ENCODE peak calls at places on chromosomes 13 and 19, in nine cellular contexts. P is HCT116, J is prostate gland, C is stomach, Z is breast epithelium, X is H1, L is GM23338, H is upper lobe of left lung, T is vagina. B is an unnamed sample.

GRCh38 chr13:25686831-25687495 is 315.2 kb downstream of the ATP8A2 start:
- DNase-seq in P (no peak), J (no peak), C (no peak), Z (no peak), X (no peak), L (no peak), H (no peak), T (no peak), B (no peak)

GRCh38 chr19:44657211-44657921 is 13.7 kb downstream of the PVR start:
- DNase-seq in P (no peak), J (peak), C (peak), Z (peak), X (no peak), L (peak), H (peak), T (no peak), B (peak)

GRCh38 chr13:106609116-106609515 is 41.2 kb upstream of the ARGLU1 start:
- DNase-seq in P (no peak), J (no peak), C (no peak), Z (no peak), X (no peak), L (no peak), H (no peak), T (no peak), B (no peak)

GRCh38 chr19:8161135-8161646 is 11.8 kb upstream of the FBN3 start:
- DNase-seq in P (peak), J (no peak), C (peak), Z (no peak), X (no peak), L (peak), H (no peak), T (no peak), B (no peak)

GRCh38 chr13:112766336-112766735 is 76.5 kb downstream of the ATP11A start:
- DNase-seq in P (no peak), J (no peak), C (no peak), Z (no peak), X (no peak), L (no peak), H (no peak), T (no peak), B (no peak)

GRCh38 chr13:28012896-28013295 is 24.4 kb upstream of the URAD start:
- DNase-seq in P (no peak), J (no peak), C (no peak), Z (no peak), X (no peak), L (no peak), H (no peak), T (no peak), B (no peak)

GRCh38 chr13:25570185-25570584 is 198.4 kb downstream of the ATP8A2 start:
- DNase-seq in P (no peak), J (no peak), C (no peak), Z (no peak), X (no peak), L (no peak), H (peak), T (no peak), B (no peak)

GRCh38 chr19:19386373-19386869 is 19.1 kb upstream of the GATAD2A start:
- DNase-seq in P (no peak), J (no peak), C (no peak), Z (no peak), X (no peak), L (peak), H (no peak), T (no peak), B (no peak)

GRCh38 chr19:12995596-12996541 is 594 bp downstream of the NFIX start:
- DNase-seq in P (no peak), J (no peak), C (no peak), Z (no peak), X (no peak), L (no peak), H (peak), T (no peak), B (peak)

GRCh38 chr19:45790942-45791341 is 1.7 kb downstream of the DMWD start:
- DNase-seq in P (no peak), J (no peak), C (no peak), Z (no peak), X (no peak), L (no peak), H (no peak), T (no peak), B (peak)

GRCh38 chr19:35797663-35798062 is 15.0 kb downstream of the PRODH2 start:
- DNase-seq in P (no peak), J (no peak), C (no peak), Z (no peak), X (no peak), L (peak), H (peak), T (no peak), B (no peak)

GRCh38 chr19:38095411-38096308 is 128.4 kb downstream of the DPF1 start:
- DNase-seq in P (peak), J (peak), C (peak), Z (peak), X (peak), L (peak), H (no peak), T (no peak), B (peak)

GRCh38 chr19:57357406-57357805 is 5.9 kb upstream of the TRAPPC2B start:
- DNase-seq in P (no peak), J (no peak), C (no peak), Z (no peak), X (no peak), L (no peak), H (no peak), T (no peak), B (no peak)

GRCh38 chr19:13984875-13985741 is 21.0 kb downstream of the RFX1 start:
- DNase-seq in P (no peak), J (no peak), C (no peak), Z (no peak), X (no peak), L (no peak), H (no peak), T (no peak), B (peak)

GRCh38 chr13:27954406-27954851 is 14.7 kb downstream of the CDX2 start:
- DNase-seq in P (no peak), J (no peak), C (peak), Z (no peak), X (no peak), L (peak), H (peak), T (no peak), B (no peak)

GRCh38 chr19:38691938-38692457 is 44.5 kb downstream of the ACTN4 start:
- DNase-seq in P (peak), J (no peak), C (no peak), Z (peak), X (no peak), L (no peak), H (no peak), T (no peak), B (no peak)

GRCh38 chr19:49435670-49436069 is 5.7 kb downstream of the SLC17A7 start:
- DNase-seq in P (no peak), J (no peak), C (no peak), Z (no peak), X (no peak), L (no peak), H (no peak), T (no peak), B (no peak)

GRCh38 chr19:16772841-16773240 is 53.2 kb downstream of the NWD1 start:
- DNase-seq in P (no peak), J (no peak), C (no peak), Z (no peak), X (no peak), L (no peak), H (no peak), T (no peak), B (no peak)

GRCh38 chr13:104837756-104838155 is 1697.7 kb downstream of the EFNB2 start:
- DNase-seq in P (no peak), J (no peak), C (no peak), Z (no peak), X (no peak), L (no peak), H (no peak), T (no peak), B (peak)

GRCh38 chr19:34288381-34288780 is 34.0 kb downstream of the GARRE1 start:
- DNase-seq in P (no peak), J (no peak), C (no peak), Z (no peak), X (no peak), L (no peak), H (no peak), T (no peak), B (no peak)

GRCh38 chr19:44903602-44904425 is 1.8 kb upstream of the APOE start:
- DNase-seq in P (no peak), J (peak), C (peak), Z (peak), X (peak), L (peak), H (peak), T (no peak), B (peak)

GRCh38 chr19:40445945-40446784 is 2.0 kb upstream of the SERTAD3 start:
- DNase-seq in P (no peak), J (peak), C (no peak), Z (peak), X (no peak), L (peak), H (no peak), T (no peak), B (no peak)

GRCh38 chr13:112726018-112726767 is 36.4 kb downstream of the ATP11A start:
- DNase-seq in P (no peak), J (no peak), C (no peak), Z (no peak), X (no peak), L (no peak), H (peak), T (no peak), B (peak)

GRCh38 chr13:101977475-101977874 is 424.4 kb downstream of the FGF14 start:
- DNase-seq in P (no peak), J (no peak), C (no peak), Z (no peak), X (no peak), L (no peak), H (no peak), T (no peak), B (no peak)

GRCh38 chr19:18428173-18428836 is 9.1 kb downstream of the SSBP4 start:
- DNase-seq in P (no peak), J (no peak), C (no peak), Z (no peak), X (no peak), L (no peak), H (no peak), T (no peak), B (no peak)

GRCh38 chr13:85772379-85772778 is 26.8 kb downstream of the SLITRK6 start:
- DNase-seq in P (no peak), J (no peak), C (no peak), Z (no peak), X (no peak), L (no peak), H (no peak), T (no peak), B (no peak)

GRCh38 chr13:30037306-30037705 is 186.9 kb upstream of the UBL3 start:
- DNase-seq in P (no peak), J (no peak), C (no peak), Z (no peak), X (no peak), L (peak), H (no peak), T (no peak), B (no peak)

GRCh38 chr19:57512845-57513244 is 13.1 kb downstream of the ZNF773 start:
- DNase-seq in P (no peak), J (no peak), C (no peak), Z (no peak), X (no peak), L (peak), H (no peak), T (no peak), B (no peak)

GRCh38 chr13:31351376-31351775 is 151.6 kb downstream of the B3GLCT start:
- DNase-seq in P (no peak), J (no peak), C (no peak), Z (no peak), X (no peak), L (no peak), H (no peak), T (no peak), B (no peak)
- TF ChIP-seq POLR2AphosphoS5 in P (no peak), J (no peak), C (no peak), Z (no peak), X (no peak), L (no peak), H (no peak), T (no peak), B (no peak)

GRCh38 chr13:110338441-110339101 is 31.5 kb downstream of the COL4A2 start:
- DNase-seq in P (no peak), J (no peak), C (no peak), Z (peak), X (no peak), L (no peak), H (no peak), T (no peak), B (no peak)
- TF ChIP-seq POLR2AphosphoS5 in P (no peak), J (peak), C (no peak), Z (no peak), X (no peak), L (no peak), H (no peak), T (peak), B (no peak)

DNA sequence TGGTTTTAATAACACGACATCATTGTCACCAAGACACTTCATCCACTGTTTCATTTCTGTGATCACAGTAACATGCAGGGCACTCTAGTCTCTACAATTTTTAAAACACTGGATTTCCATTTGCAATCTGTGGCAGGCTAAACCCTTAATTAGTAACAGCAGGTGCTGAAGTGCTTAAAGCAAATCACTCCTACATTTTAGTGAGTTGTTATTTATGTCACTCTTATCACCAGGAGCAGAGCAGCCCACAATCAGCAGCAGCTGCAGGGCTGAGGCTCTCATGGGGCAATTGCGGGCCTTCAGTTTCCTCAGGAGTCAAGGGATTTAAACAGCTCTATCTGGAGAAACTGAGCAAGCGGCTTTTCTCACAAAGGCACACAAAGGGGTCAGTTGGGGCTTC is 1.6 kb downstream of the SOHLH2 start:
- DNase-seq in P (no peak), J (no peak), C (no peak), Z (no peak), X (no peak), L (no peak), H (no peak), T (no peak), B (no peak)
- TF ChIP-seq POLR2AphosphoS5 in P (no peak), J (no peak), C (no peak), Z (no peak), X (no peak), L (no peak), H (no peak), T (no peak), B (no peak)

GRCh38 chr19:5967994-5968430 is 9.9 kb downstream of the RANBP3 start:
- DNase-seq in P (peak), J (peak), C (peak), Z (peak), X (no peak), L (peak), H (no peak), T (no peak), B (no peak)

GRCh38 chr19:5971714-5972354 is 6.1 kb downstream of the RANBP3 start:
- DNase-seq in P (no peak), J (no peak), C (no peak), Z (no peak), X (no peak), L (no peak), H (no peak), T (no peak), B (no peak)

GRCh38 chr19:5968431-5969373 is 9.2 kb downstream of the RANBP3 start:
- DNase-seq in P (no peak), J (no peak), C (no peak), Z (no peak), X (no peak), L (peak), H (no peak), T (no peak), B (no peak)

GRCh38 chr19:5967571-5967970 is 10.4 kb downstream of the RANBP3 start:
- DNase-seq in P (no peak), J (no peak), C (no peak), Z (no peak), X (no peak), L (no peak), H (no peak), T (no peak), B (no peak)

GRCh38 chr19:5969476-5969875 is 8.5 kb downstream of the RANBP3 start:
- DNase-seq in P (no peak), J (no peak), C (no peak), Z (no peak), X (no peak), L (no peak), H (no peak), T (no peak), B (no peak)
- TF ChIP-seq POLR2AphosphoS5 in P (no peak), J (no peak), C (no peak), Z (no peak), X (no peak), L (no peak), H (no peak), T (no peak), B (no peak)

DNA sequence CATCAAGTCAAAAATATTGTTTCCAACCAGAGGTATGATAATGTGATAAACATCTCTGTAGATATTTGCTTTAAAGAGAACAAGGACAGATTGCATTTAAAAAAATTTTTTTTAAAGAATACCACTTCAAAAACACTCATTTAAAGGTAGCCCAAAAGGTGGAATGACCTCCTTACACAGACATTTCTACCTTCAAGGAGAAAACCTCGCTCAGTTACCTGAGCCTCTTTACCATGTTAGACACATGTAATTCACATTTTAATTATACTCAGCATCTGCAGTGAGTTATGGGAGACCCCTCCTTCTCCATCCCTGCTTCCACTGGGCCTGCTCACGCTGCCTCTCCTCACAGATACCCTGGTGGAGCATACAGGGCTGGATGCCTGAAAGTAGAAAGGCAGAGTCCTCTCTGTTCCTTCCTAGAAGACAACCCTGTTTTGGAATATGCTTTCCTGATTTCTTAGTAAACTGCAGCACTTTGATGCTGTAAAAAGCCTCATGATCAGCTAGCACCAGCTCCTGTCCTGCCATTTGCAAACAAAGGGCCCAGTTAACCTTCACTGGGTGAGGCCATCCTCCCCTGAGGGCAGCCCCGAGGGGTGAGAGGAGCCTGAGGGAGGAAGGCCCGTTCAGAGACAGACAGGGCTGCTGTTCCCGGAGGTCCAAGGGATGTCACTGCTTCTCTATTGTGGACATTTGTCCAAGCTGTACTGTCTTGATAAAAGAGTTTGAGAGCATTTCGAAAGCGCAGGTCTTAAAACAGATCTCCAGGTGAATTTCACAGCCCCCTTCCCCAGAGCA is 117.8 kb downstream of the IRS2 start:
- DNase-seq in P (no peak), J (no peak), C (peak), Z (no peak), X (no peak), L (no peak), H (no peak), T (no peak), B (no peak)
- TF ChIP-seq POLR2AphosphoS5 in P (no peak), J (no peak), C (no peak), Z (no peak), X (no peak), L (no peak), H (no peak), T (no peak), B (no peak)

DNA sequence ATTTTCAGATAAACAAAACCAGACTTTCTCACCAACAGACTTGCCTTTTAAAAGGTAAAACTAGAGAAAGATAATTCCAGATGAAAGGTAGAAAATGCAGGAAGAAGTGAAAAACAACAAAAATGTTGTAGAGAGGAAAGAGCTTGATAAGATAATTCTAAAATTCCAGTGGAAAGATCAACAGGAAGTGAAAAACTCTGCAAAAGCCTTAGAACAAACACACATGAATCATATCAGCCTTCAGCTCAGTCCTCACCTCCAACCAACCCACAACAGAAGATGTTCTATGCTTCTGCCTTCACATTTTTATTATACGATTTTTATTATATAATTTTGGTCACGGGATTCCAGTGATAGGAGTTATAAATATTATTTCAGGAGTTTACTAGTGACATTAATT is 57.8 kb downstream of the GADD45B start:
- DNase-seq in P (no peak), J (no peak), C (no peak), Z (no peak), X (no peak), L (no peak), H (no peak), T (no peak), B (no peak)
- TF ChIP-seq POLR2AphosphoS5 in P (no peak), J (no peak), C (no peak), Z (no peak), X (no peak), L (no peak), H (no peak), T (no peak), B (no peak)

GRCh38 chr19:31678421-31678820 is 329.2 kb upstream of the TSHZ3 start:
- DNase-seq in P (no peak), J (no peak), C (no peak), Z (no peak), X (no peak), L (no peak), H (no peak), T (no peak), B (no peak)
- TF ChIP-seq POLR2AphosphoS5 in P (no peak), J (no peak), C (no peak), Z (no peak), X (no peak), L (no peak), H (no peak), T (no peak), B (no peak)

DNA sequence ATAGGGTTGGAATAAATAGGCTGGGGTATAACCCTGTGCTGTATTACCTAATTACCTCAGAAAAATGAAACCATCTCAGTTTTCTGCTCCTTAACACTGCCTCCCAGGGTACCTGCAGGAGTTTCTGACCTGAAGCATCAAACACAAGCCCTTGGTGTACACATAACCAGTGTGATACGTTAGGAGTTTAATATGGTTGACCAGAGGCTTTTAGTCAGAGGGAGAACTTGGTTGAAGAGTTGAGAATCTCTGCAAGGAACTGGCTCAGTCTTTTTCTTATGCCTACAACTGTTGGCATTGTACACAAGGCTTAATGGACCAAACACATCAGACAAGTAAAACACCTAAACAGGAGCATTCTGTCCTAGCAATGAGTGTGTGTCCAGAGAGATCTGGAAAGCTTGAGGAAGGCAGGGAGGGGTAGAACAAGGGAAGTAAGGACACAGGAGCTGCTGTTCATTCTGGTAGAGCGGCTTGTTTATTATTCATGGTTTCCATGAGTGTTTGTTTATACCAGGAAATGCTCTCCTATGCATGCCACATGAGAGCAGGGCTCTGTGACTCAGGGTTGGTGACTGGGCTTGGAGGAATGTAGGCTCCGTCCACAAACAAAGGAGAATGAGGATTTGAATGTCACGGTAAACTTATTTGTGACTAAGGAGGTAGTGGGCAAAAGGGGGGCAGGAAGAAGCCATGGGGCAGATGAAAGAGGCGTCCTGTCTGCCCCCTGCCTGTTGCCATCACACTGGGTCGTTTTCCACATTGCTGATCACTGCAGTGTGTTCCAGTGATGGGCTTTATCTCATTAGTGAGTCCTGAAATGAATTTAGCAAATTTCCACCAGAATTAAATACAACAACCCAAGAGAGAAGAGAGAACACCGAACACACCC is 11.9 kb upstream of the SPATA13 start:
- DNase-seq in P (peak), J (peak), C (peak), Z (peak), X (peak), L (peak), H (no peak), T (no peak), B (no peak)
- TF ChIP-seq POLR2AphosphoS5 in P (peak), J (peak), C (peak), Z (peak), X (no peak), L (no peak), H (peak), T (no peak), B (no peak)